ENCODE peak calls at places on chromosomes 4 and X, in four cellular contexts. P is cardiac muscle cell, T is right lobe of liver, N is aorta. X is an unnamed sample. For H3K9me3, the result is how much of the 10 kb centered on the place peaks cover.

GRCh38 chr4:64388252-64388651 is 21.0 kb downstream of the TECRL start:
- DNase-seq in P (no peak), T (no peak), N (no peak), X (no peak)

GRCh38 chr4:8702020-8702495 is 109.5 kb downstream of the CPZ start:
- DNase-seq in P (no peak), T (no peak), N (no peak), X (peak)

GRCh38 chr4:81472249-81473085 is 760 bp upstream of the RASGEF1B start:
- DNase-seq in P (peak), T (no peak), N (no peak), X (no peak)

GRCh38 chrX:13761606-13762005 is 27.1 kb downstream of the OFD1 start:
- DNase-seq in P (peak), T (no peak), N (no peak), X (no peak)

GRCh38 chrX:154378059-154378798 is 866 bp upstream of the EMD start:
- DNase-seq in P (peak), T (peak), N (peak), X (peak)

GRCh38 chr4:71697031-71697430 is 86.8 kb downstream of the GC start:
- DNase-seq in P (no peak), T (no peak), N (no peak), X (no peak)

GRCh38 chr4:173211222-173211621 is 42.6 kb downstream of the GALNT7 start:
- DNase-seq in P (no peak), T (no peak), N (no peak), X (no peak)

GRCh38 chr4:712916-713632 is 7.4 kb downstream of the PCGF3 start:
- DNase-seq in P (no peak), T (no peak), N (no peak), X (no peak)

GRCh38 chr4:30616943-30617646 is 103.1 kb upstream of the PCDH7 start:
- DNase-seq in P (peak), T (no peak), N (no peak), X (no peak)

GRCh38 chr4:25160714-25161598 is 707 bp upstream of the SEPSECS start:
- DNase-seq in P (no peak), T (no peak), N (no peak), X (no peak)

GRCh38 chr4:8329859-8330761 is 60.6 kb downstream of the HTRA3 start:
- DNase-seq in P (no peak), T (peak), N (peak), X (peak)

GRCh38 chrX:86504297-86504696 is 356.0 kb downstream of the DACH2 start:
- DNase-seq in P (no peak), T (no peak), N (no peak), X (no peak)

GRCh38 chr4:139633661-139634060 is 32.0 kb upstream of the MGST2 start:
- DNase-seq in P (peak), T (no peak), N (peak), X (no peak)

GRCh38 chr4:147122697-147123472 is 177.2 kb upstream of the TTC29 start:
- DNase-seq in P (no peak), T (no peak), N (no peak), X (no peak)

GRCh38 chrX:26851981-26852380 is 611.2 kb downstream of the PPP4R3C start:
- DNase-seq in P (no peak), T (no peak), N (no peak), X (no peak)

GRCh38 chrX:57905141-57905540 is 5.1 kb downstream of the ZXDA start:
- DNase-seq in P (no peak), T (no peak), N (no peak), X (no peak)

GRCh38 chrX:23003121-23003520 is 3.4 kb downstream of the DDX53 start:
- DNase-seq in P (peak), T (no peak), N (no peak), X (no peak)

GRCh38 chr4:158253350-158253980 is 43.2 kb downstream of the TMEM144 start:
- DNase-seq in P (peak), T (no peak), N (no peak), X (no peak)

GRCh38 chr4:122873146-122873545 is 46.5 kb downstream of the FGF2 start:
- DNase-seq in P (no peak), T (no peak), N (no peak), X (no peak)

GRCh38 chrX:54807524-54808108 is at the start of gene MAGED2:
- DNase-seq in P (peak), T (no peak), N (peak), X (peak)

GRCh38 chrX:28586291-28586690 is 955 bp upstream of the IL1RAPL1 start:
- DNase-seq in P (peak), T (no peak), N (no peak), X (no peak)

GRCh38 chrX:2677764-2678163 is 13.3 kb upstream of the CD99 start:
- DNase-seq in P (peak), T (no peak), N (peak), X (peak)

GRCh38 chrX:42955349-42955748 is 177.4 kb upstream of the PPP1R2C start:
- DNase-seq in P (no peak), T (no peak), N (no peak), X (no peak)

GRCh38 chrX:131264665-131265064 is 24.4 kb downstream of the IGSF1 start:
- DNase-seq in P (no peak), T (no peak), N (no peak), X (no peak)

GRCh38 chr4:16443504-16444088 is 217.3 kb upstream of the TAPT1 start:
- DNase-seq in P (peak), T (no peak), N (no peak), X (no peak)

GRCh38 chr4:157265281-157265680 is 44.8 kb downstream of the GRIA2 start:
- DNase-seq in P (no peak), T (no peak), N (no peak), X (no peak)

GRCh38 chr4:22090655-22091350 is 142.2 kb upstream of the KCNIP4 start:
- DNase-seq in P (peak), T (no peak), N (no peak), X (no peak)

GRCh38 chr4:77432702-77433101 is 172.9 kb upstream of the CXCL13 start:
- DNase-seq in P (no peak), T (no peak), N (no peak), X (no peak)

GRCh38 chr4:153523941-153524386 is 57.8 kb downstream of the TMEM131L start:
- DNase-seq in P (no peak), T (no peak), N (no peak), X (no peak)

GRCh38 chr4:182562350-182562749 is 319.1 kb downstream of the TENM3 start:
- DNase-seq in P (no peak), T (no peak), N (no peak), X (no peak)

GRCh38 chr4:128468485-128468989 is 180.9 kb upstream of the PGRMC2 start:
- DNase-seq in P (peak), T (no peak), N (no peak), X (no peak)

GRCh38 chrX:88613338-88613737 is 133.7 kb upstream of the CPXCR1 start:
- DNase-seq in P (peak), T (no peak), N (no peak), X (no peak)

GRCh38 chr4:183906736-183907651 is 1.9 kb downstream of the STOX2 start:
- DNase-seq in P (peak), T (no peak), N (no peak), X (peak)

GRCh38 chrX:18542897-18543296 is 117.5 kb downstream of the CDKL5 start:
- DNase-seq in P (no peak), T (no peak), N (no peak), X (no peak)

GRCh38 chrX:81925812-81926211 is 723.9 kb downstream of the SH3BGRL start:
- DNase-seq in P (no peak), T (no peak), N (no peak), X (no peak)

GRCh38 chr4:38034986-38035882 is 75.0 kb downstream of the PTTG2 start:
- DNase-seq in P (peak), T (no peak), N (no peak), X (no peak)

GRCh38 chr4:18421519-18421918 is 400.0 kb upstream of the LCORL start:
- DNase-seq in P (no peak), T (no peak), N (no peak), X (no peak)

DNA sequence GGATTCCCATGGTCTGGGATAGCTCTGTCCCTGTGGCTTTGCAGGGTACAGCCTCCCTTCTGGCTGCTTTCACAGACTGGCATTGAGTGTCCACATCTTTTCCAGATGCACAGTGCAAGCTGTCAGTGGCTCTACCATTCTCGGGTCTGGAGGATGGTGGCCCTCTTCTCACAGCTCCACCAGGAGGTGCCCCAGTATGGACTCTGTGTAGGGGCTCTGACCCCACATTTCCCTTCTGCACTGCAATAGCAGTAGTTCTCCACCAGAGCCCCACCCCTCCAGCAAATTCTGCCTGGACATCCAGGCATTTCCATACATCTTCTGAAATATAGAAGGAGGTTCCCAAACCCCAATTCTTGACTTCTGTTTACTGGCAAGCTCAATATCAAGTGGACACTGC is 50.2 kb upstream of the GRID2 start:
- DNase-seq in P (no peak), T (no peak), N (no peak), X (no peak)
- H3K9me3 ChIP-seq in P (under half), T (under half), N (under half), X (under half)

GRCh38 chr4:14368391-14368790 is 633.9 kb upstream of the CPEB2 start:
- DNase-seq in P (no peak), T (no peak), N (no peak), X (no peak)
- H3K9me3 ChIP-seq in P (under half), T (under half), N (under half), X (under half)

GRCh38 chrX:63361494-63361893 is 10.4 kb upstream of the SPIN4 start:
- DNase-seq in P (no peak), T (no peak), N (no peak), X (no peak)
- H3K9me3 ChIP-seq in P (under half), T (under half), N (under half), X (under half)

DNA sequence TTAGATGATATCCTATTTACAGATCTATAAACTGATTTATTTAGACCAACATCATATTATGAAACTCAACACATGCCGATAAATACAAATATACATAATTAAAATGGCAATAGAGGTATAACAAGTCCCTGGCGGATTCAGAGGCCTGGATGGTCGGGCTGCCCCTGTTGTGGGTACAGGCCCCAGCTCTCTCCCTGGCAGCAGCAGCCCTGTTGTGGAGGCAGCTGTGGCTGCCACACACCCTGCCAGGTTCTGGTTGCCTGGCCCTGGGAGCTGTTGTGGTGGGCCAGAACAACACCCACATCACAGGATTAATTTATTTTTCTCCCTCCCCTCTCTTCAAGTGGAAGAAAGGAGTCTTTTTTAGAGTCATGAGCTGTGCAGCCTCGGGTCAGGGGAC is 12.1 kb upstream of the TCEAL2 start:
- DNase-seq in P (no peak), T (no peak), N (no peak), X (no peak)
- H3K9me3 ChIP-seq in P (under half), T (under half), N (under half), X (under half)